ENCODE peak calls at places on chromosomes 7 and 10, in seven cellular contexts. A, M, I, C, Q, T and D are unnamed samples.
A peak's percentile ranks its signal among the peaks of the same experiment; 100 is the strongest.

GRCh38 chr7:137895301-137896201 is 48.8 kb upstream of the DGKI start:
- DNase-seq in A (no peak), I (no peak), C (no peak), T (no peak), M (no peak), Q (no peak), D (no peak)

GRCh38 chr10:104824378-104825006 is 183.4 kb downstream of the SORCS3 start:
- DNase-seq in T (no peak), C (no peak), A (peak; percentile 15), Q (no peak), I (no peak), M (no peak), D (no peak)

GRCh38 chr10:2978111-2978510 is 89.2 kb upstream of the PFKP start:
- DNase-seq in T (peak; percentile 60), Q (no peak), A (no peak), C (no peak), I (no peak), M (peak; percentile 63), D (no peak)

GRCh38 chr10:96511044-96511945 is 2.4 kb downstream of the TLL2 start:
- DNase-seq in A (peak; percentile 54), T (peak; percentile 22), C (no peak), M (no peak), Q (no peak), I (no peak), D (no peak)

GRCh38 chr7:79709574-79710409 is 256.3 kb upstream of the MAGI2 start:
- DNase-seq in I (no peak), Q (peak; percentile 2), A (no peak), M (peak; percentile 76), C (no peak), T (peak; percentile 75), D (no peak)

GRCh38 chr7:21028990-21029337 is 242.3 kb upstream of the SP8 start:
- DNase-seq in Q (no peak), I (no peak), T (no peak), A (no peak), C (no peak), M (no peak), D (no peak)

GRCh38 chr10:130891066-130891465 is 420.5 kb downstream of the TCERG1L start:
- DNase-seq in Q (no peak), A (no peak), M (no peak), C (no peak), T (no peak), I (no peak), D (no peak)

GRCh38 chr7:98133181-98133580 is 26.5 kb downstream of the LMTK2 start:
- DNase-seq in A (no peak), T (no peak), I (no peak), C (no peak), Q (no peak), M (peak; percentile 66), D (no peak)

GRCh38 chr7:24877790-24878311 is 102.1 kb downstream of the OSBPL3 start:
- DNase-seq in Q (no peak), T (no peak), M (no peak), C (no peak), A (no peak), I (no peak), D (no peak)

GRCh38 chr7:27840314-27840713 is 100.4 kb downstream of the TAX1BP1 start:
- DNase-seq in C (no peak), T (no peak), A (no peak), Q (no peak), M (no peak), I (peak; percentile 28), D (no peak)

GRCh38 chr10:34908472-34908871 is 93.4 kb upstream of the PARD3 start:
- DNase-seq in A (no peak), M (no peak), Q (no peak), I (no peak), T (no peak), C (peak; percentile 30), D (no peak)

GRCh38 chr10:65940105-65940504 is 985.7 kb upstream of the LRRTM3 start:
- DNase-seq in Q (no peak), A (no peak), T (no peak), C (no peak), I (no peak), M (no peak), D (no peak)

GRCh38 chr10:119045561-119045960 is 16.0 kb downstream of the NANOS1 start:
- DNase-seq in T (no peak), M (no peak), C (no peak), I (no peak), A (no peak), Q (no peak), D (no peak)

GRCh38 chr7:128459394-128459878 is 3.8 kb downstream of the HILPDA start:
- DNase-seq in T (peak; percentile 24), A (peak; percentile 75), M (peak; percentile 45), Q (peak; percentile 43), C (peak; percentile 60), I (peak; percentile 57), D (no peak)

GRCh38 chr10:95628786-95629185 is 27.7 kb downstream of the ALDH18A1 start:
- DNase-seq in Q (no peak), M (peak; percentile 90), T (no peak), I (no peak), A (no peak), C (no peak), D (no peak)

GRCh38 chr10:132120734-132121510 is 55.2 kb downstream of the JAKMIP3 start:
- DNase-seq in I (no peak), T (no peak), Q (no peak), A (no peak), C (no peak), M (no peak), D (no peak)

GRCh38 chr7:19665399-19666008 is 43.3 kb downstream of the POLR1F start:
- DNase-seq in M (peak; percentile 47), T (peak; percentile 48), Q (peak; percentile 29), A (no peak), C (no peak), I (no peak), D (no peak)

GRCh38 chr7:50838675-50839377 is 56.1 kb upstream of the GRB10 start:
- DNase-seq in Q (no peak), T (no peak), I (no peak), A (no peak), C (no peak), M (peak; percentile 93), D (peak; percentile 80)

GRCh38 chr10:29186221-29186620 is 102.6 kb upstream of the LYZL1 start:
- DNase-seq in T (no peak), Q (no peak), I (no peak), A (no peak), M (no peak), C (no peak), D (no peak)

GRCh38 chr7:40356871-40357676 is 222.3 kb downstream of the SUGCT start:
- DNase-seq in M (no peak), A (no peak), C (no peak), T (no peak), Q (no peak), I (no peak), D (no peak)

GRCh38 chr7:157309990-157310668 is 26.7 kb upstream of the DNAJB6 start:
- DNase-seq in M (peak; percentile 100), T (no peak), I (no peak), A (no peak), C (no peak), Q (no peak), D (no peak)

GRCh38 chr7:155225516-155225915 is 72.2 kb upstream of the INSIG1 start:
- DNase-seq in I (no peak), A (no peak), Q (no peak), C (no peak), T (no peak), M (no peak), D (no peak)

GRCh38 chr10:5894458-5894857 is 4.4 kb downstream of the FBH1 start:
- DNase-seq in I (no peak), Q (no peak), M (no peak), C (no peak), T (no peak), A (no peak), D (no peak)

GRCh38 chr7:112204072-112204775 is 2.0 kb downstream of the DOCK4 start:
- DNase-seq in M (no peak), Q (peak; percentile 54), A (no peak), T (peak; percentile 21), I (no peak), C (no peak), D (no peak)

GRCh38 chr7:112056409-112056808 is 149.8 kb downstream of the DOCK4 start:
- DNase-seq in I (no peak), A (no peak), T (no peak), C (no peak), Q (no peak), M (peak; percentile 39), D (no peak)

GRCh38 chr10:127408115-127408710 is 140.9 kb upstream of the NPS start:
- DNase-seq in M (no peak), C (no peak), I (no peak), Q (no peak), A (no peak), T (no peak), D (no peak)

GRCh38 chr10:46555366-46555712 is 1.1 kb downstream of the GPRIN2 start:
- DNase-seq in C (no peak), M (no peak), I (no peak), T (no peak), A (peak; percentile 15), Q (no peak), D (peak; percentile 22)

GRCh38 chr10:101841826-101842225 is 1.8 kb downstream of the KCNIP2 start:
- DNase-seq in M (no peak), A (no peak), Q (no peak), I (no peak), T (no peak), C (no peak), D (no peak)

GRCh38 chr10:114795039-114795438 is 26.5 kb upstream of the FHIP2A start:
- DNase-seq in A (no peak), T (no peak), M (no peak), C (no peak), I (no peak), Q (no peak), D (no peak)

GRCh38 chr10:29646238-29646902 is 11.6 kb upstream of the SVIL start:
- DNase-seq in I (no peak), Q (peak; percentile 60), A (no peak), C (peak; percentile 39), T (peak; percentile 37), M (peak; percentile 45), D (no peak)

GRCh38 chr7:155965010-155965409 is 152.7 kb upstream of the SHH start:
- DNase-seq in I (no peak), M (peak; percentile 24), T (no peak), A (no peak), C (no peak), Q (no peak), D (no peak)

GRCh38 chr7:80047856-80048459 is 86.7 kb upstream of the GNAI1 start:
- DNase-seq in A (no peak), Q (no peak), I (no peak), M (peak; percentile 36), C (no peak), T (peak; percentile 65), D (no peak)

GRCh38 chr7:116671681-116672595 is at the start of gene MET:
- DNase-seq in M (peak; percentile 92), I (no peak), C (peak; percentile 47), A (peak; percentile 90), T (peak; percentile 67), Q (no peak), D (peak; percentile 81)

GRCh38 chr10:74084955-74085354 is 65.7 kb downstream of the AP3M1 start:
- DNase-seq in I (no peak), Q (no peak), T (no peak), A (no peak), M (no peak), C (no peak), D (no peak)

GRCh38 chr7:6476596-6477374 is 29.0 kb upstream of the DAGLB start:
- DNase-seq in M (no peak), I (no peak), Q (no peak), C (no peak), T (no peak), A (no peak), D (no peak)

GRCh38 chr10:48882881-48883280 is 56.8 kb downstream of the LRRC18 start:
- DNase-seq in M (no peak), I (no peak), A (no peak), Q (no peak), C (no peak), T (no peak), D (no peak)

GRCh38 chr10:88245974-88246511 is 337.1 kb downstream of the RNLS start:
- DNase-seq in A (no peak), M (no peak), Q (no peak), C (peak; percentile 57), T (no peak), I (no peak), D (no peak)

GRCh38 chr7:139245401-139245800 is 14.4 kb downstream of the UBN2 start:
- DNase-seq in I (no peak), T (no peak), A (no peak), Q (no peak), C (no peak), M (no peak), D (no peak)